ENCODE peak calls at places on chromosomes 16 and 17, in eight cellular contexts. F is foreskin fibroblast, B is NCI-H2081, R is posterior cingulate gyrus, K is fibroblast of lung, Z is GM19239, N is left ventricle myocardium inferior, G is mesenchymal stem cell. I is an unnamed sample.

GRCh38 chr16:57941016-57941656 is 29.8 kb downstream of the CNGB1 start:
- DNase-seq in Z (no peak), F (peak), K (peak), B (peak), N (peak), G (no peak), R (peak), I (no peak)

GRCh38 chr17:57424777-57425188 is 168.5 kb downstream of the MSI2 start:
- DNase-seq in G (peak), B (no peak), R (no peak), K (no peak), N (no peak), Z (no peak), F (peak), I (no peak)

GRCh38 chr16:82344157-82344556 is 174.1 kb upstream of the MPHOSPH6 start:
- DNase-seq in K (no peak), R (no peak), Z (no peak), B (peak), G (no peak), F (no peak), N (no peak), I (no peak)

GRCh38 chr16:7513429-7513828 is 180.8 kb downstream of the RBFOX1 start:
- DNase-seq in G (no peak), Z (no peak), F (no peak), R (no peak), B (peak), N (no peak), K (no peak), I (no peak)

GRCh38 chr17:77318491-77319210 is 177.9 kb downstream of the SEC14L1 start:
- DNase-seq in R (peak), G (peak), N (no peak), Z (no peak), F (peak), B (no peak), K (peak), I (no peak)

GRCh38 chr17:71828182-71828596 is 292.6 kb upstream of the SOX9 start:
- DNase-seq in F (peak), G (no peak), K (no peak), N (no peak), Z (no peak), B (peak), R (peak), I (no peak)

GRCh38 chr16:89285381-89285780 is 67.9 kb downstream of the ZNF778 start:
- DNase-seq in K (no peak), G (no peak), R (no peak), N (no peak), F (no peak), B (no peak), Z (no peak), I (no peak)

GRCh38 chr17:28726396-28726911 is 421 bp upstream of the TLCD1 start:
- DNase-seq in Z (no peak), F (peak), G (peak), N (no peak), B (peak), K (peak), R (peak), I (no peak)

GRCh38 chr17:37770631-37771518 is 26.0 kb upstream of the HNF1B start:
- DNase-seq in F (peak), K (peak), N (peak), B (peak), G (peak), Z (no peak), R (no peak), I (no peak)

GRCh38 chr17:63433746-63434591 is 12.1 kb downstream of the CYB561 start:
- DNase-seq in B (no peak), Z (no peak), F (peak), N (peak), K (peak), R (peak), G (peak), I (no peak)

GRCh38 chr16:28321700-28322411 is 29.5 kb downstream of the SBK1 start:
- DNase-seq in B (no peak), R (no peak), K (peak), G (peak), F (peak), N (no peak), Z (peak), I (no peak)

GRCh38 chr17:58484600-58484999 is 3.6 kb downstream of the HSF5 start:
- DNase-seq in R (no peak), F (no peak), Z (no peak), K (no peak), N (no peak), G (no peak), B (no peak), I (no peak)

GRCh38 chr17:59406808-59407381 is 75.4 kb downstream of the YPEL2 start:
- DNase-seq in Z (no peak), R (no peak), K (peak), F (peak), G (peak), N (no peak), B (peak), I (no peak)

GRCh38 chr17:73770849-73771229 is 126.6 kb upstream of the SDK2 start:
- DNase-seq in K (no peak), R (no peak), F (no peak), Z (no peak), G (no peak), B (no peak), N (no peak), I (no peak)

GRCh38 chr17:36980281-36980761 is 31.6 kb downstream of the AATF start:
- DNase-seq in F (peak), G (peak), N (no peak), B (no peak), Z (no peak), K (peak), R (no peak), I (no peak)

GRCh38 chr17:33492731-33493260 is 199.7 kb upstream of the ASIC2 start:
- DNase-seq in K (peak), G (peak), B (no peak), F (no peak), N (no peak), Z (no peak), R (no peak), I (no peak)

GRCh38 chr16:71542377-71542776 is 16.2 kb downstream of the CHST4 start:
- DNase-seq in B (no peak), R (no peak), F (peak), K (peak), G (peak), N (peak), Z (peak), I (no peak)

GRCh38 chr16:56606071-56606687 is 2.2 kb upstream of the MT2A start:
- DNase-seq in F (peak), K (no peak), Z (no peak), B (no peak), G (no peak), R (no peak), N (no peak), I (no peak)

GRCh38 chr17:34171245-34171818 is 83.8 kb upstream of the CCL2 start:
- DNase-seq in R (peak), F (peak), N (peak), B (no peak), K (peak), Z (peak), G (peak), I (no peak)

GRCh38 chr16:88913001-88913612 is 46.6 kb upstream of the PABPN1L start:
- DNase-seq in K (no peak), R (no peak), B (no peak), G (no peak), Z (no peak), F (no peak), N (no peak), I (no peak)

GRCh38 chr16:84218176-84218776 is 21.5 kb downstream of the KCNG4 start:
- DNase-seq in G (no peak), R (peak), K (no peak), F (no peak), N (no peak), Z (no peak), B (no peak), I (no peak)

GRCh38 chr17:38709864-38710602 is 5.0 kb downstream of the MLLT6 start:
- DNase-seq in N (no peak), K (no peak), R (no peak), F (no peak), B (no peak), Z (no peak), G (no peak), I (no peak)

GRCh38 chr17:43477832-43478634 is 5.7 kb upstream of the DHX8 start:
- DNase-seq in R (no peak), Z (no peak), K (no peak), B (peak), N (no peak), G (no peak), F (peak), I (no peak)

GRCh38 chr17:79138826-79139225 is 64.2 kb downstream of the ENGASE start:
- DNase-seq in B (no peak), Z (no peak), K (no peak), G (no peak), F (no peak), R (no peak), N (no peak), I (no peak)

GRCh38 chr17:41360291-41360995 is 9.2 kb downstream of the KRT33B start:
- DNase-seq in B (no peak), G (peak), Z (no peak), N (no peak), F (peak), K (no peak), R (no peak), I (no peak)

GRCh38 chr17:77750427-77751043 is 208.0 kb upstream of the TNRC6C start:
- DNase-seq in Z (no peak), F (no peak), G (no peak), R (no peak), B (no peak), N (no peak), K (no peak), I (no peak)

GRCh38 chr17:75684249-75684648 is 17.1 kb downstream of the SAP30BP start:
- DNase-seq in Z (no peak), N (no peak), K (no peak), B (no peak), R (no peak), F (peak), G (no peak), I (no peak)

GRCh38 chr16:27236635-27237228 is 31.8 kb downstream of the NSMCE1 start:
- DNase-seq in K (no peak), G (no peak), R (no peak), N (no peak), F (no peak), Z (no peak), B (no peak), I (no peak)

GRCh38 chr16:81357711-81358270 is 43.0 kb downstream of the GAN start:
- DNase-seq in N (no peak), B (no peak), K (no peak), Z (no peak), F (no peak), G (no peak), R (no peak), I (no peak)

GRCh38 chr16:57575468-57576277 is 33.2 kb downstream of the ADGRG5 start:
- DNase-seq in B (no peak), R (no peak), G (no peak), K (no peak), F (no peak), N (no peak), Z (no peak), I (no peak)